ENCODE peak calls at places on chromosome 15, in nine cellular contexts. Q is memory B cell, K is ovary, H is NCI-H2171 treated with DMSO at 0.1 percent for 48 hours, Z is progenitor cell of endocrine pancreas, F is uterus, O is tibial artery, Y is heart left ventricle, D is NCI-H1092. N is an unnamed sample.

GRCh38 chr15:62241135-62241770 is 76.2 kb upstream of the C2CD4B start:
- DNase-seq in Q (no peak), K (no peak), H (no peak), Z (no peak), F (no peak), O (no peak), Y (no peak), D (no peak), N (no peak)

GRCh38 chr15:38793181-38793580 is 228.6 kb upstream of the RASGRP1 start:
- DNase-seq in Q (no peak), K (no peak), H (no peak), Z (no peak), F (no peak), O (no peak), Y (no peak), D (no peak), N (no peak)

GRCh38 chr15:90071220-90071807 is 31.0 kb downstream of the IDH2 start:
- DNase-seq in Q (peak), K (peak), H (peak), Z (peak), F (peak), O (peak), Y (peak), D (peak), N (no peak)

GRCh38 chr15:63487076-63487757 is 17.2 kb upstream of the USP3 start:
- DNase-seq in Q (peak), K (peak), H (peak), Z (peak), F (peak), O (peak), Y (peak), D (peak), N (peak)

GRCh38 chr15:60397772-60398445 is at the start of gene ANXA2:
- DNase-seq in Q (peak), K (peak), H (peak), Z (peak), F (peak), O (peak), Y (peak), D (no peak), N (peak)

GRCh38 chr15:74380361-74381189 is 13.1 kb upstream of the CYP11A1 start:
- DNase-seq in Q (no peak), K (no peak), H (no peak), Z (no peak), F (no peak), O (no peak), Y (no peak), D (no peak), N (no peak)

GRCh38 chr15:54289590-54290136 is 311.4 kb downstream of the UNC13C start:
- DNase-seq in Q (no peak), K (no peak), H (no peak), Z (no peak), F (no peak), O (no peak), Y (no peak), D (no peak), N (no peak)

GRCh38 chr15:36798366-36798765 is 218.9 kb downstream of the CDIN1 start:
- DNase-seq in Q (no peak), K (no peak), H (no peak), Z (no peak), F (no peak), O (no peak), Y (no peak), D (no peak), N (no peak)

GRCh38 chr15:47817825-47818681 is 100.7 kb downstream of the SEMA6D start:
- DNase-seq in Q (no peak), K (no peak), H (no peak), Z (no peak), F (no peak), O (no peak), Y (no peak), D (no peak), N (no peak)

N was measured in mesothelial cell of epicardium.